ENCODE peak calls at places on chromosomes 2 and 18, in nine cellular contexts. S is testis, X is uterus, J is Peyer's patch, Y is stomach, F is WERI-Rb-1, T is gastrocnemius medialis, V is cardiac muscle cell, M is esophagus squamous epithelium. U is an unnamed sample.

GRCh38 chr2:23211987-23212583 is 172.9 kb upstream of the KLHL29 start:
- DNase-seq in S (no peak), X (no peak), J (no peak), Y (peak; percentile 28), F (no peak), T (no peak), V (no peak), M (no peak), U (no peak)

GRCh38 chr2:56523815-56524214 is 340.0 kb downstream of the CCDC85A start:
- DNase-seq in S (no peak), X (no peak), J (no peak), Y (no peak), F (no peak), T (no peak), V (no peak), M (no peak), U (no peak)

GRCh38 chr2:105438104-105438929 is 39.5 kb upstream of the FHL2 start:
- DNase-seq in S (peak; percentile 65), X (peak; percentile 25), J (no peak), Y (peak; percentile 65), F (peak; percentile 56), T (peak; percentile 70), V (peak; percentile 95), M (no peak), U (no peak)

GRCh38 chr2:219125886-219126270 is 34.7 kb downstream of the NHEJ1 start:
- DNase-seq in S (no peak), X (no peak), J (no peak), Y (no peak), F (no peak), T (no peak), V (no peak), M (no peak), U (no peak)

GRCh38 chr2:16525265-16525887 is 140.3 kb downstream of the CYRIA start:
- DNase-seq in S (peak; percentile 70), X (no peak), J (no peak), Y (no peak), F (peak; percentile 88), T (peak; percentile 18), V (no peak), M (no peak), U (no peak)

GRCh38 chr2:11533278-11534077 is at the start of gene GREB1:
- DNase-seq in S (peak; percentile 82), X (no peak), J (no peak), Y (no peak), F (no peak), T (no peak), V (no peak), M (no peak), U (no peak)

GRCh38 chr2:18546586-18546985 is 13.9 kb downstream of the RDH14 start:
- DNase-seq in S (no peak), X (no peak), J (no peak), Y (no peak), F (peak; percentile 40), T (no peak), V (peak; percentile 6), M (no peak), U (no peak)

GRCh38 chr2:210199186-210199765 is 26.0 kb downstream of the ACADL start:
- DNase-seq in S (no peak), X (no peak), J (no peak), Y (no peak), F (no peak), T (no peak), V (peak; percentile 34), M (no peak), U (no peak)

GRCh38 chr2:207046642-207047213 is 107.4 kb downstream of the CPO start:
- DNase-seq in S (no peak), X (no peak), J (no peak), Y (no peak), F (no peak), T (no peak), V (no peak), M (no peak), U (no peak)

GRCh38 chr2:54672587-54673456 is 50.6 kb upstream of the EML6 start:
- DNase-seq in S (no peak), X (no peak), J (peak; percentile 33), Y (no peak), F (no peak), T (no peak), V (no peak), M (no peak), U (no peak)

GRCh38 chr18:11909597-11910026 is 1.5 kb upstream of the MPPE1 start:
- DNase-seq in S (no peak), X (no peak), J (no peak), Y (no peak), F (no peak), T (no peak), V (no peak), M (no peak), U (no peak)

GRCh38 chr2:143429932-143430331 is 300.7 kb downstream of the ARHGAP15 start:
- DNase-seq in S (no peak), X (no peak), J (no peak), Y (no peak), F (no peak), T (no peak), V (no peak), M (no peak), U (no peak)

GRCh38 chr2:102262218-102263129 is 48.9 kb upstream of the IL1RL1 start:
- DNase-seq in S (no peak), X (no peak), J (no peak), Y (no peak), F (no peak), T (no peak), V (no peak), M (no peak), U (no peak)

GRCh38 chr2:71291398-71291797 is 40.2 kb upstream of the ZNF638 start:
- DNase-seq in S (no peak), X (no peak), J (no peak), Y (no peak), F (no peak), T (no peak), V (no peak), M (no peak), U (no peak)

GRCh38 chr18:26540041-26540628 is 8.2 kb downstream of the KCTD1 start:
- DNase-seq in S (no peak), X (no peak), J (no peak), Y (no peak), F (no peak), T (no peak), V (no peak), M (no peak), U (no peak)
- H3K27ac ChIP-seq in S (no peak overlapping the region), X (no peak overlapping the region), J (no peak overlapping the region), Y (no peak overlapping the region), F (no peak overlapping the region), T (no peak overlapping the region), V (no peak overlapping the region), M (no peak overlapping the region), U (no peak overlapping the region)

GRCh38 chr18:79890638-79891037 is 60.8 kb downstream of the SLC66A2 start:
- DNase-seq in S (no peak), X (no peak), J (no peak), Y (no peak), F (no peak), T (no peak), V (no peak), M (no peak), U (no peak)
- H3K9me3 ChIP-seq in S (no peaks in the 10 kb centered on the region), X (peaks cover 17% of the 10 kb centered on the region), J (peaks cover 10% of the 10 kb centered on the region), Y (peaks cover 86% of the 10 kb centered on the region), F (peaks cover 58% of the 10 kb centered on the region), T (no peaks in the 10 kb centered on the region), V (no peaks in the 10 kb centered on the region), M (peaks cover 84% of the 10 kb centered on the region), U (no peaks in the 10 kb centered on the region)

DNA sequence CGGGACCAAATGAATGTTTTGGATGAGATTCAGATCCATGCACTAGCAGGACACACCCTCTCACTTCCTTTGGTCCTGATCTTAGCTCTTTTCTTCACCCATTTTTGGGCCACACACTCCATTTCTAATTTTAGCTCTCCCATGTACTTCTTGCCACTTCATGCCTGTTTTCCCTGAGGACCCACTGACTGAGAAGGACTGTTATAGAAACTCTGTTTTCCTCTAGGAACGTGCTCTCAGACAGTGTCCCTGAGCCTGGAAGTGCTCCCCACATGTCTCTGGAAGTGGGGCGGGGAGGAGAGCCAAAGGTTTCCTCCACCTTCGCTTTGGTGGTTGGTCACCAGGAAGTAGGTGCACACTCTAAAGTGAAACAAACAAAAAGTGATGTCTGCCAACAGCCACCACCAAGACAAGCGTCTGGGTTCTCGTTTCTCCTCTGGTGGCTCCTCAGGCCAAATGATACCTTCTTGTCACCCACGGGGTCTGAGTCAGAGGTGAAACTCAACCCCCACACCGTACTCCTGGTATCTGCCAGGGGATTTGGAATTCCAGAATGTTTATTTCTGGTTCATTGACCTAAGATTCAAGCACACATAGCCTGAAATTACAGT is 74.7 kb downstream of the MERTK start:
- DNase-seq in S (no peak), X (no peak), J (no peak), Y (peak; percentile 34), F (no peak), T (peak; percentile 33), V (peak; percentile 13), M (no peak), U (no peak)
- H3K27ac ChIP-seq in S (no peak overlapping the region), X (peak overlapping the region; percentile 12), J (peak overlapping the region; percentile 38), Y (peak overlapping the region; percentile 56), F (no peak overlapping the region), T (peak overlapping the region; percentile 52), V (peak overlapping the region; percentile 71), M (peak overlapping the region; percentile 37), U (no peak overlapping the region)

GRCh38 chr18:72452328-72452727 is 91.8 kb downstream of the CBLN2 start:
- DNase-seq in S (no peak), X (no peak), J (no peak), Y (no peak), F (no peak), T (no peak), V (no peak), M (no peak), U (no peak)
- H3K9me3 ChIP-seq in S (no peaks in the 10 kb centered on the region), X (no peaks in the 10 kb centered on the region), J (no peaks in the 10 kb centered on the region), Y (peaks cover 5% of the 10 kb centered on the region), F (no peaks in the 10 kb centered on the region), T (no peaks in the 10 kb centered on the region), V (no peaks in the 10 kb centered on the region), M (no peaks in the 10 kb centered on the region), U (no peaks in the 10 kb centered on the region)